ENCODE peak calls at places on chromosomes 12 and 14, in four cellular contexts. X is tibial nerve, J is esophagus muscularis mucosa, B is stomach. S is an unnamed sample.

GRCh38 chr12:40907115-40907521 is 214.9 kb downstream of the CNTN1 start:
- DNase-seq in X (no peak), J (no peak), B (no peak), S (no peak)

GRCh38 chr12:122138616-122139015 is 35.4 kb downstream of the IL31 start:
- DNase-seq in X (no peak), J (no peak), B (no peak), S (no peak)

GRCh38 chr12:104055686-104056388 is 5.8 kb upstream of the GLT8D2 start:
- DNase-seq in X (no peak), J (no peak), B (peak; percentile 83), S (peak; percentile 51)

GRCh38 chr14:34120185-34120977 is 169.5 kb upstream of the EGLN3 start:
- DNase-seq in X (no peak), J (no peak), B (no peak), S (no peak)

GRCh38 chr12:116718578-116719454 is 19.1 kb downstream of the SPRING1 start:
- DNase-seq in X (no peak), J (no peak), B (no peak), S (no peak)

GRCh38 chr14:104086661-104087461 is 1.4 kb downstream of the ASPG start:
- DNase-seq in X (no peak), J (no peak), B (peak; percentile 30), S (peak; percentile 23)

GRCh38 chr12:71057330-71057729 is 100.5 kb downstream of the TSPAN8 start:
- DNase-seq in X (no peak), J (no peak), B (no peak), S (no peak)

GRCh38 chr14:28412076-28412475 is 354.5 kb upstream of the FOXG1 start:
- DNase-seq in X (no peak), J (no peak), B (no peak), S (no peak)

GRCh38 chr14:63345826-63346225 is 27.1 kb upstream of the GPHB5 start:
- DNase-seq in X (no peak), J (no peak), B (no peak), S (no peak)

GRCh38 chr12:75725505-75726120 is 214.2 kb upstream of the KRR1 start:
- DNase-seq in X (no peak), J (no peak), B (no peak), S (no peak)

GRCh38 chr12:67534671-67535070 is 113.9 kb upstream of the DYRK2 start:
- DNase-seq in X (no peak), J (peak; percentile 91), B (no peak), S (peak; percentile 57)

GRCh38 chr14:36658091-36659009 is 3.3 kb upstream of the PAX9 start:
- DNase-seq in X (no peak), J (no peak), B (no peak), S (no peak)
- H3K4me3 ChIP-seq in X (peak overlapping the region; percentile 34), J (peak overlapping the region; percentile 44), B (peak overlapping the region; percentile 22), S (no peak overlapping the region)

GRCh38 chr12:93819048-93819491 is 141.9 kb downstream of the CRADD start:
- DNase-seq in X (peak; percentile 54), J (peak; percentile 95), B (peak; percentile 39), S (peak; percentile 76)
- TF ChIP-seq EP300 in X (peak; percentile 16), J (peak; percentile 21), B (no peak), S (peak; percentile 36)

DNA sequence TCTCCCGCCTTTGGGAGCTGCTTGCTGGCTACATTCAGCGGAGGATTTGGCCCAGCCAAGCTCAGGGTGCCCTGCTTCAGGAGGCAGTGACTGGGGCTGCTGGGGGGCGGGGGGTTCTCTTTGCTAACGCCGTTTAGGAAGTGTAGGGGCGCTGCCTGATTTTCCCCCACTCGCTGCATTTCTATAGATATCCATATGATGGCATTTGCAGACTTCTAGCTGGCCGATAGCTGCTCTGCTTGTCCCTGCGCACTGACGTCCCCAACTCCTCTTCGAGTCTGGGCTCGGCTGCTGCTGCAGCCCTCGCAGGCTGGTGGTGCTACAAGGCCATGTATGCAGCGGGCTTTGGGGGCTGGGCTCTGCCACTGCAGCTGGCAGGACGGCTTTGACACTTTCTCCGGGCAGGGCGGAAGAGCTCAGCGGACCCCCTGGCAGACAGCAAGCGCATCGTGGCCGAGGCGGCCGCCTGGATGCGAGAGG is 3.1 kb downstream of the LRFN5 start:
- DNase-seq in X (peak; percentile 43), J (no peak), B (no peak), S (peak; percentile 55)
- H3K4me3 ChIP-seq in X (peak overlapping the region; percentile 74), J (peak overlapping the region; percentile 62), B (peak overlapping the region; percentile 61), S (no peak overlapping the region)

DNA sequence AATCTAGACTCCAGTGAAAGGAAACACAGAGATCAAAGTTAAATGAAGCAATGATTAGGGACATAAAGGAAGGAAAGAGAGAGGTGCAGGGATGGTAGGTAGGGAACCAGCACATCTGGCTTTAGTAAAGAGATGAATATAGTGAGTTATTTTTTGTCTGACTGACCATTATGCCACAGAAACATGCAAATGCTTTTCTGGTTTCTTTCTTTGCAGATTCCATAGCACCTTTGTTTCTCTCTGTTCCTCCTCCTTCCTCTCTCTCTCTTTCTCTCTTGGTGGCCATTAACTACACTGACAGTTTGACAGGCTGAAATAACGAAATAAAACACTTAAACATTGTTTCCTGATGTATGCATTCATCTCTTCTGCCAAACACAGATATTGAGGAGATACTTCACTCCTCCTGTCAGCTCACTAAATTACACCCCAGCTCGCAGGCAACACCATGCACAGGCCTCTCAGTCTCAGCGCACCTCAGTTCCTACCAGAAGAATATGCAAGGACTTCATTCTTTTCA is 406.8 kb upstream of the SOX5 start:
- DNase-seq in X (no peak), J (no peak), B (no peak), S (no peak)
- TF ChIP-seq EP300 in X (no peak), J (no peak), B (no peak), S (no peak)

GRCh38 chr14:54652188-54652889 is 85.4 kb downstream of the SAMD4A start:
- DNase-seq in X (peak; percentile 85), J (peak; percentile 94), B (peak; percentile 74), S (peak; percentile 74)

GRCh38 chr14:54651649-54652048 is 84.7 kb downstream of the SAMD4A start:
- DNase-seq in X (no peak), J (no peak), B (no peak), S (no peak)

GRCh38 chr14:54650331-54651017 is 83.5 kb downstream of the SAMD4A start:
- DNase-seq in X (peak; percentile 78), J (no peak), B (no peak), S (no peak)

GRCh38 chr14:54652890-54653201 is 85.9 kb downstream of the SAMD4A start:
- DNase-seq in X (no peak), J (no peak), B (no peak), S (no peak)

DNA sequence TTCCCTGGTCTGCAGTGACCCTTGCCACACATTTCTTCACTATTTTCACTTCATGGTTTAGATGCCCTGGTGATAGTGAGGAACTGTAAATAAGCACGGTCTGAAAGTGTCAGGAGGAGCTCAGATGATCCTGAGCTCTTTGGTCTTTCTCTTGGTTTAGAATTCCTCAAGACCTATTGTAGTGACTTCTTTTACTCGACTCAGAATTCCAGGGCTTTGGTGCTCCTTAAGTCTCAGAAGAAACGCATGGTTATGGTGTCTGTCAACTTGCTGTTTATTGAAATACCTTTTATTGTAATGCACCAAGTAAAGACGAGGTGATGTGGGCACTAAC is 84.1 kb downstream of the SAMD4A start:
- DNase-seq in X (no peak), J (no peak), B (no peak), S (no peak)
- H3K4me3 ChIP-seq in X (no peak overlapping the region), J (peak overlapping the region; percentile 13), B (no peak overlapping the region), S (no peak overlapping the region)

GRCh38 chr12:105318651-105319483 is 11.6 kb upstream of the C12orf75 start:
- DNase-seq in X (no peak), J (no peak), B (no peak), S (no peak)

GRCh38 chr12:105316931-105317330 is 13.6 kb upstream of the C12orf75 start:
- DNase-seq in X (no peak), J (no peak), B (no peak), S (no peak)

GRCh38 chr12:105317453-105317852 is 13.0 kb upstream of the C12orf75 start:
- DNase-seq in X (no peak), J (no peak), B (no peak), S (no peak)

GRCh38 chr12:105319691-105320209 is 10.7 kb upstream of the C12orf75 start:
- DNase-seq in X (no peak), J (no peak), B (no peak), S (no peak)

GRCh38 chr12:105317942-105318614 is 12.4 kb upstream of the C12orf75 start:
- DNase-seq in X (no peak), J (no peak), B (no peak), S (no peak)
- TF ChIP-seq EP300 in X (no peak), J (no peak), B (no peak), S (no peak)